ENCODE peak calls at places on chromosomes 16 and 17, in four cellular contexts. C is astrocyte of the spinal cord, J is thoracic aorta, U is AG04449. K is an unnamed sample.

GRCh38 chr17:38897176-38897575 is 27.3 kb downstream of the LASP1 start:
- DNase-seq in C (no peak), J (no peak), U (no peak), K (no peak)

GRCh38 chr16:66511615-66512500 is 38.1 kb downstream of the TK2 start:
- DNase-seq in U (no peak), C (peak), J (no peak), K (peak)

GRCh38 chr16:66520406-66521194 is 29.3 kb downstream of the TK2 start:
- DNase-seq in C (no peak), U (no peak), J (no peak), K (no peak)

GRCh38 chr16:51248217-51248616 is 97.1 kb upstream of the SALL1 start:
- DNase-seq in U (no peak), C (no peak), J (no peak), K (no peak)

GRCh38 chr17:34337701-34338100 is 18.5 kb downstream of the CCL8 start:
- DNase-seq in C (no peak), J (no peak), U (no peak), K (no peak)

GRCh38 chr17:17853811-17854527 is 17.2 kb upstream of the SREBF1 start:
- DNase-seq in U (no peak), C (no peak), J (no peak), K (no peak)

GRCh38 chr16:3584412-3584811 is 7.2 kb upstream of the NLRC3 start:
- DNase-seq in J (no peak), U (no peak), C (no peak), K (no peak)

GRCh38 chr16:71421911-71422310 is 19.9 kb downstream of the TLE7 start:
- DNase-seq in C (no peak), J (no peak), U (no peak), K (peak)

K was measured in K562.